ENCODE peak calls at places on chromosomes 1 and 21, in nine cellular contexts. K, V, Z, H, U, G, B, Y and O are unnamed samples.

GRCh38 chr1:10697621-10698160 is 98.8 kb downstream of the CASZ1 start:
- DNase-seq in Z (no peak), U (no peak), B (no peak), Y (no peak), H (no peak), V (no peak), G (no peak), K (no peak), O (no peak)

GRCh38 chr1:23793018-23793781 is 2.3 kb downstream of the LYPLA2 start:
- DNase-seq in U (peak; percentile 22), Z (no peak), Y (peak; percentile 24), H (peak; percentile 48), B (no peak), G (peak; percentile 35), K (no peak), V (peak; percentile 41), O (no peak)

GRCh38 chr1:218659911-218660677 is 315.0 kb downstream of the TGFB2 start:
- DNase-seq in V (no peak), B (no peak), U (no peak), G (peak; percentile 35), H (no peak), Y (no peak), K (no peak), Z (no peak), O (no peak)

GRCh38 chr21:28633803-28634572 is 358.7 kb downstream of the LTN1 start:
- DNase-seq in H (peak; percentile 98), G (peak; percentile 99), V (no peak), Z (no peak), K (no peak), Y (peak; percentile 74), B (no peak), U (no peak), O (peak; percentile 96)

GRCh38 chr1:1205769-1206375 is 520 bp downstream of the TNFRSF18 start:
- DNase-seq in K (no peak), U (no peak), V (no peak), B (no peak), Y (no peak), H (no peak), G (no peak), Z (no peak), O (no peak)

GRCh38 chr1:110631836-110632620 is 25.9 kb upstream of the KCNA2 start:
- DNase-seq in U (no peak), Y (no peak), H (no peak), Z (no peak), K (no peak), B (no peak), V (no peak), G (no peak), O (no peak)

GRCh38 chr1:207397525-207397926 is 56.6 kb upstream of the CR2 start:
- DNase-seq in K (peak; percentile 1), Z (no peak), G (peak; percentile 12), Y (no peak), H (no peak), B (no peak), U (no peak), V (peak; percentile 21), O (no peak)

GRCh38 chr1:210467440-210468040 is 138.8 kb downstream of the HHAT start:
- DNase-seq in H (no peak), K (peak; percentile 25), G (no peak), Z (no peak), B (no peak), U (no peak), V (no peak), Y (peak; percentile 5), O (no peak)

GRCh38 chr1:38102576-38102975 is 56.0 kb upstream of the POU3F1 start:
- DNase-seq in Y (no peak), G (no peak), K (no peak), H (no peak), B (no peak), U (no peak), Z (no peak), V (no peak), O (no peak)